ENCODE peak calls at places on chromosomes 1 and 21, in six cellular contexts. Q, C, W, E, T and S are unnamed samples.

GRCh38 chr1:181104790-181105133 is 16.3 kb downstream of the IER5 start:
- DNase-seq in Q (no peak), C (peak; percentile 89), T (peak; percentile 55), W (no peak), E (peak; percentile 62), S (no peak)

GRCh38 chr1:26021647-26022403 is at the start of gene EXTL1:
- DNase-seq in C (peak; percentile 91), W (no peak), E (no peak), Q (no peak), T (no peak), S (no peak)

GRCh38 chr21:34912022-34912933 is 136.8 kb downstream of the RUNX1 start:
- DNase-seq in E (peak; percentile 54), W (no peak), Q (no peak), T (no peak), C (no peak), S (no peak)

GRCh38 chr1:233704125-233704881 is 90.4 kb downstream of the KCNK1 start:
- DNase-seq in E (peak; percentile 4), C (no peak), T (no peak), Q (peak; percentile 31), W (no peak), S (no peak)

GRCh38 chr1:149978547-149979023 is 31.9 kb downstream of the OTUD7B start:
- DNase-seq in C (no peak), Q (no peak), E (no peak), W (no peak), T (peak; percentile 57), S (no peak)

GRCh38 chr21:45516671-45517151 is 25.5 kb downstream of the SLC19A1 start:
- DNase-seq in E (no peak), T (no peak), C (peak; percentile 30), Q (no peak), W (no peak), S (no peak)

GRCh38 chr1:29043270-29043971 is 80.3 kb downstream of the TMEM200B start:
- DNase-seq in Q (no peak), C (no peak), E (no peak), T (no peak), W (no peak), S (no peak)

GRCh38 chr1:192764675-192765074 is 44.2 kb upstream of the RGS2 start:
- DNase-seq in T (no peak), C (no peak), Q (no peak), W (no peak), E (no peak), S (no peak)

GRCh38 chr1:204431310-204432184 is 19.9 kb upstream of the PPP1R15B start:
- DNase-seq in E (peak; percentile 91), Q (peak; percentile 70), W (no peak), T (peak; percentile 87), C (peak; percentile 91), S (peak; percentile 53)

GRCh38 chr1:231016966-231017365 is 23.1 kb downstream of the FAM89A start:
- DNase-seq in C (no peak), T (no peak), W (no peak), E (no peak), Q (peak; percentile 90), S (no peak)

GRCh38 chr1:22806584-22806983 is 95.9 kb downstream of the EPHB2 start:
- DNase-seq in C (no peak), W (no peak), E (no peak), T (no peak), Q (no peak), S (no peak)

GRCh38 chr1:235018161-235018560 is 110.5 kb downstream of the TOMM20 start:
- DNase-seq in T (no peak), Q (peak; percentile 99), C (peak; percentile 44), W (no peak), E (no peak), S (no peak)

GRCh38 chr1:23177438-23178380 is 9.1 kb upstream of the LUZP1 start:
- DNase-seq in Q (peak; percentile 61), W (no peak), T (peak; percentile 58), C (peak; percentile 92), E (peak; percentile 87), S (peak; percentile 21)

GRCh38 chr1:29502225-29502755 is 266.0 kb downstream of the PTPRU start:
- DNase-seq in T (no peak), E (no peak), W (no peak), C (peak; percentile 35), Q (no peak), S (no peak)

GRCh38 chr1:170692866-170693575 is 29.1 kb downstream of the PRRX1 start:
- DNase-seq in E (no peak), T (no peak), W (no peak), C (no peak), Q (peak; percentile 76), S (no peak)

GRCh38 chr1:112698366-112699310 is 8.3 kb downstream of the RHOC start:
- DNase-seq in Q (no peak), E (no peak), T (peak; percentile 69), W (peak; percentile 80), C (peak; percentile 84), S (no peak)

GRCh38 chr1:15329481-15329815 is 80.2 kb upstream of the EFHD2 start:
- DNase-seq in C (no peak), T (no peak), Q (no peak), W (no peak), E (no peak), S (no peak)

GRCh38 chr1:198929961-198930599 is 291.2 kb downstream of the PTPRC start:
- DNase-seq in W (no peak), Q (peak; percentile 38), C (no peak), E (no peak), T (no peak), S (no peak)

GRCh38 chr21:14382486-14382834 is 486 bp downstream of the HSPA13 start:
- DNase-seq in Q (peak; percentile 18), C (no peak), W (no peak), E (no peak), T (peak; percentile 3), S (no peak)

GRCh38 chr1:66725885-66726665 is 26.2 kb upstream of the DYNLT5 start:
- DNase-seq in W (peak; percentile 30), Q (peak; percentile 70), C (peak; percentile 85), E (peak; percentile 84), T (peak; percentile 66), S (no peak)

GRCh38 chr1:165436994-165437393 is 7.9 kb downstream of the RXRG start:
- DNase-seq in W (no peak), T (no peak), C (no peak), Q (no peak), E (no peak), S (no peak)

GRCh38 chr1:41864471-41865040 is 54.2 kb downstream of the HIVEP3 start:
- DNase-seq in C (peak; percentile 58), Q (no peak), W (no peak), T (no peak), E (no peak), S (no peak)

GRCh38 chr1:228393268-228393699 is 13.4 kb downstream of the TRIM11 start:
- DNase-seq in Q (peak; percentile 55), T (peak; percentile 78), C (peak; percentile 74), W (no peak), E (no peak), S (no peak)

GRCh38 chr1:86247553-86248279 is 91.1 kb upstream of the COL24A1 start:
- DNase-seq in W (no peak), T (no peak), E (peak; percentile 65), C (no peak), Q (no peak), S (no peak)

GRCh38 chr1:30523055-30524020 is 200.0 kb downstream of the MATN1 start:
- DNase-seq in C (peak; percentile 15), E (no peak), T (no peak), W (no peak), Q (peak; percentile 91), S (no peak)

GRCh38 chr1:91731815-91732214 is 154.1 kb downstream of the TGFBR3 start:
- DNase-seq in T (peak; percentile 69), E (no peak), Q (peak; percentile 50), C (no peak), W (no peak), S (no peak)

GRCh38 chr1:213394837-213395236 is 343.8 kb downstream of the RPS6KC1 start:
- DNase-seq in W (no peak), Q (no peak), E (no peak), C (no peak), T (no peak), S (no peak)

GRCh38 chr1:201737350-201738060 is 91.5 kb upstream of the IPO9 start:
- DNase-seq in E (no peak), C (peak; percentile 86), Q (no peak), W (no peak), T (no peak), S (no peak)
- TF ChIP-seq CTCF in E (no peak), C (no peak), Q (no peak), W (no peak), T (no peak), S (no peak)

DNA sequence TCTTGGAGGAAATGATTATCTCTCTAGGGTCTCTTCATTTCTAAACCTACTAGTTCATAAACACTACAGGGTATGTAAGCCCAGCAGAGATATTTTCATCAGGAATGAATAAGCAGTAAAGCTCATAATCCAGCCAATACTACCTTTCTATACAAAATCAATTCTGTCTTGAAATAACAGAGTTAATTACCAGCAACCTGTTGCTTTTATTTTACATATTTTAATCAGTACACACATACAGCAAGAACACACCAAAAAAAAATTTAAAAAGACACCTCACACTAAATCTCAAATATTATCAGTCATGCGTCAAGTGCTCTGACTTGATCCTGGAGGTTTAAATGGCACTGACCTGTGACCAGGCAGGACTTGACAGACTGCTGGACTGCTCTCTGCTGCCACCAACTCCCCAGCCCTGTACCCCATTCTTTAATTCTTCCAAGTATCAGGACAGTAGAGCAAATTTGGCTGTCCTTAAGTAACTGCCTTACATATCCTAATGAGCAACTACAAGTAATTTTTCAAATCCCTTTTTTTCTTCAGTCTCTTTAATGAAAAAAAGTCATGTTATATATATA is 98.5 kb downstream of the CDC42BPA start:
- DNase-seq in Q (no peak), E (no peak), C (no peak), W (no peak), T (no peak), S (no peak)
- TF ChIP-seq CTCF in Q (no peak), E (no peak), C (peak; percentile 48), W (peak; percentile 22), T (no peak), S (no peak)

DNA sequence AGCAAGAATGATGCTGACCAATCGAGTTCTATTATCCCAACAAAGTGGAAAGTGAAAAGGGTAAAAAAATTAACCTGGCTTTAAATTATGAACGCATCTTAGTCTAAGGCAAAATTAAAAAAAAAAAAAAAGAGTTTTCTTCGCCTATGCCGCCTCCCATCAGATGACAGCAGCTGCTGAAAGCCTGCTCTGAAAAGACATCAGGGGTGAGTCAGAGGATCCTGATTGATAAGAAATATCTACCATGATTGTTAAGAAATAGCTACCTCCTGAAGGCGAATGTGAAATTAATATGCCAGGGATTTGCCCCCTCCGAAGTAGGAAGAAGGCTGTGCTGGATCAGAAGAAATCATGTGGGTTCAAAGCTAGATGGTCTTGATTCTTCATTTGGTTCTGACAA is 216.8 kb upstream of the C1orf87 start:
- DNase-seq in E (no peak), T (no peak), C (no peak), Q (no peak), W (no peak), S (no peak)
- TF ChIP-seq CTCF in E (no peak), T (no peak), C (no peak), Q (no peak), W (no peak), S (no peak)

DNA sequence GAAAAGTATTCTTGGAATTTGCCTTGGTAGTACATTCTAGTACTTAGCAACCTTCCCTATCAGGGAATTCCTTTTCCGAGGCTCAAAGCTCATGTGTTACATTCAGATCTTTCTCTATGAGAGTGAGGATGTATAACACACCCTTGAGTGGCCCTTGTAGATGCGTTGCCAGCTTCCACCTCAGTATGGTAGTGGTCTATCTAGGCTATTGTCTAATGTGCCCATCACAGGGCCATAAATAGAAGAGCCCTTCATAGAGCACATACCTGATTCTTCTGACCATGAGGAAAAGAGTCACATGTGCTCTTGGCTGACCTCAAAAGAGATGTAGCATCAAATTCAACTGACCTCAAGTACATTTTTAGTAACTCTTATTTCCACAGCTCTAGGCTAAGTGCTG is 14.0 kb upstream of the ZC3H11B start:
- DNase-seq in E (no peak), W (no peak), Q (no peak), C (no peak), T (no peak), S (no peak)
- TF ChIP-seq CTCF in E (no peak), W (no peak), Q (no peak), C (no peak), T (no peak), S (no peak)